ENCODE peak calls at places on chromosomes 7 and 10, in seven cellular contexts. R is activated gamma-delta T cell treated with anti-CD3 and anti-CD28 coated beads, Interleukin-2, amount 50 U/mL, for 16 hours; T is aorta; L is mesenteric fat pad; D is body of pancreas; E is fibroblast of the conjunctiva; G is activated CD4-positive, alpha-beta T cell treated with anti-CD3 and anti-CD28 coated beads, Interleukin-2, amount 50 U/mL, for 1 hour. N is an unnamed sample.
A peak's percentile ranks its signal among the peaks of the same experiment; 100 is the strongest.

GRCh38 chr10:128067691-128068397 is 58.4 kb downstream of the MKI67 start:
- DNase-seq in L (peak; percentile 80), G (no peak), R (no peak), T (peak; percentile 48), E (no peak), D (no peak), N (no peak)

GRCh38 chr7:121558288-121558687 is 162.2 kb upstream of the FAM3C start:
- DNase-seq in T (no peak), D (no peak), L (no peak), E (no peak), G (no peak), R (no peak), N (no peak)

GRCh38 chr7:138116156-138116555 is 39.9 kb downstream of the AKR1D1 start:
- DNase-seq in G (no peak), T (no peak), E (no peak), L (no peak), R (no peak), D (no peak), N (no peak)

GRCh38 chr10:100374137-100374655 is 27.2 kb downstream of the SCD start:
- DNase-seq in E (no peak), D (no peak), R (no peak), G (no peak), T (no peak), L (no peak), N (no peak)

GRCh38 chr10:127919418-127920191 is 12.7 kb downstream of the PTPRE start:
- DNase-seq in E (no peak), T (peak; percentile 64), R (no peak), D (no peak), G (no peak), L (no peak), N (peak; percentile 63)

GRCh38 chr10:132383751-132384181 is 13.2 kb upstream of the PWWP2B start:
- DNase-seq in R (no peak), G (no peak), D (no peak), L (no peak), E (no peak), T (peak; percentile 34), N (no peak)

GRCh38 chr10:91551856-91552255 is 81.0 kb downstream of the PPP1R3C start:
- DNase-seq in L (no peak), E (peak; percentile 72), D (peak; percentile 55), R (no peak), G (no peak), T (no peak), N (no peak)

GRCh38 chr7:460374-461117 is 59.1 kb downstream of the PDGFA start:
- DNase-seq in T (peak; percentile 69), R (no peak), D (no peak), E (no peak), G (no peak), L (no peak), N (no peak)

GRCh38 chr7:106071356-106071998 is 40.6 kb downstream of the SYPL1 start:
- DNase-seq in L (no peak), G (peak; percentile 18), E (no peak), D (no peak), R (no peak), T (no peak), N (peak; percentile 77)

GRCh38 chr10:121468726-121469125 is 129.5 kb downstream of the FGFR2 start:
- DNase-seq in T (no peak), L (no peak), E (no peak), R (no peak), G (no peak), D (no peak), N (no peak)

GRCh38 chr7:155270876-155271275 is 26.8 kb upstream of the INSIG1 start:
- DNase-seq in R (no peak), G (no peak), L (no peak), D (no peak), T (no peak), E (no peak), N (no peak)

GRCh38 chr10:12181065-12181775 is 14.5 kb downstream of the NUDT5 start:
- DNase-seq in T (peak; percentile 51), D (no peak), E (no peak), L (no peak), G (peak; percentile 54), R (peak; percentile 60), N (no peak)

GRCh38 chr7:155296788-155297516 is 726 bp upstream of the INSIG1 start:
- DNase-seq in D (peak; percentile 64), E (peak; percentile 53), G (peak; percentile 86), T (peak; percentile 77), R (peak; percentile 84), L (no peak), N (no peak)

GRCh38 chr7:151660141-151660540 is 140.4 kb upstream of the RHEB start:
- DNase-seq in L (no peak), T (no peak), G (no peak), D (no peak), E (no peak), R (no peak), N (no peak)

GRCh38 chr7:157515342-157516041 is 178.7 kb downstream of the DNAJB6 start:
- DNase-seq in T (no peak), D (no peak), E (no peak), L (peak; percentile 39), R (no peak), G (no peak), N (peak; percentile 80)